ENCODE peak calls at places on chromosomes 11 and 22, in six cellular contexts. One of them, this sample, is unnamed.

GRCh38 chr22:38843716-38844660 is at the start of gene NPTXR:
- DNase-seq in HCT116: no peak
- DNase-seq in K562: peak
- DNase-seq in H1: peak
- DNase-seq in HepG2: peak
- DNase-seq in GM12878: no peak
- DNase-seq in this sample: peak

GRCh38 chr11:520428-521178 is 13.6 kb upstream of the RNH1 start:
- DNase-seq in HCT116: no peak
- DNase-seq in K562: no peak
- DNase-seq in H1: peak
- DNase-seq in HepG2: peak
- DNase-seq in GM12878: no peak
- DNase-seq in this sample: peak

GRCh38 chr11:117583063-117583801 is 213.8 kb downstream of the DSCAML1 start:
- DNase-seq in HCT116: no peak
- DNase-seq in K562: no peak
- DNase-seq in H1: no peak
- DNase-seq in HepG2: no peak
- DNase-seq in GM12878: no peak
- DNase-seq in this sample: no peak

GRCh38 chr11:122037911-122038310 is 78.1 kb downstream of the BLID start:
- DNase-seq in HCT116: no peak
- DNase-seq in K562: no peak
- DNase-seq in H1: no peak
- DNase-seq in HepG2: no peak
- DNase-seq in GM12878: no peak
- DNase-seq in this sample: no peak

GRCh38 chr11:78417175-78417887 is at the start of gene GAB2:
- DNase-seq in HCT116: no peak
- DNase-seq in K562: no peak
- DNase-seq in H1: peak
- DNase-seq in HepG2: no peak
- DNase-seq in GM12878: no peak
- DNase-seq in this sample: peak

GRCh38 chr11:119000906-119001305 is 3.0 kb downstream of the CENATAC start:
- DNase-seq in HCT116: no peak
- DNase-seq in K562: peak
- DNase-seq in H1: no peak
- DNase-seq in HepG2: no peak
- DNase-seq in GM12878: no peak
- DNase-seq in this sample: no peak

GRCh38 chr11:114260483-114260882 is 35.7 kb upstream of the NNMT start:
- DNase-seq in HCT116: no peak
- DNase-seq in K562: no peak
- DNase-seq in H1: no peak
- DNase-seq in HepG2: no peak
- DNase-seq in GM12878: no peak
- DNase-seq in this sample: no peak

GRCh38 chr22:37194750-37195149 is 6.7 kb upstream of the C1QTNF6 start:
- DNase-seq in HCT116: no peak
- DNase-seq in K562: no peak
- DNase-seq in H1: no peak
- DNase-seq in HepG2: no peak
- DNase-seq in GM12878: no peak
- DNase-seq in this sample: no peak

GRCh38 chr11:130074736-130075135 is 5.0 kb downstream of the APLP2 start:
- DNase-seq in HCT116: no peak
- DNase-seq in K562: no peak
- DNase-seq in H1: no peak
- DNase-seq in HepG2: no peak
- DNase-seq in GM12878: no peak
- DNase-seq in this sample: no peak

GRCh38 chr11:73661035-73661628 is 14.8 kb downstream of the PLEKHB1 start:
- DNase-seq in HCT116: peak
- DNase-seq in K562: peak
- DNase-seq in H1: peak
- DNase-seq in HepG2: no peak
- DNase-seq in GM12878: peak
- DNase-seq in this sample: peak

GRCh38 chr11:35174666-35175065 is 35.7 kb downstream of the CD44 start:
- DNase-seq in HCT116: no peak
- DNase-seq in K562: no peak
- DNase-seq in H1: no peak
- DNase-seq in HepG2: no peak
- DNase-seq in GM12878: no peak
- DNase-seq in this sample: no peak

GRCh38 chr11:35170503-35170902 is 31.5 kb downstream of the CD44 start:
- DNase-seq in HCT116: no peak
- DNase-seq in K562: no peak
- DNase-seq in H1: no peak
- DNase-seq in HepG2: no peak
- DNase-seq in GM12878: no peak
- DNase-seq in this sample: no peak

GRCh38 chr11:35173620-35174278 is 34.8 kb downstream of the CD44 start:
- DNase-seq in HCT116: no peak
- DNase-seq in K562: no peak
- DNase-seq in H1: no peak
- DNase-seq in HepG2: no peak
- DNase-seq in GM12878: no peak
- DNase-seq in this sample: no peak

GRCh38 chr11:35171226-35171625 is 32.3 kb downstream of the CD44 start:
- DNase-seq in HCT116: no peak
- DNase-seq in K562: no peak
- DNase-seq in H1: no peak
- DNase-seq in HepG2: no peak
- DNase-seq in GM12878: no peak
- DNase-seq in this sample: no peak

GRCh38 chr11:35173011-35173511 is 34.1 kb downstream of the CD44 start:
- DNase-seq in HCT116: no peak
- DNase-seq in K562: no peak
- DNase-seq in H1: no peak
- DNase-seq in HepG2: peak
- DNase-seq in GM12878: peak
- DNase-seq in this sample: no peak
- TF ChIP-seq ATF3 in HCT116: no peak
- TF ChIP-seq ATF3 in K562: no peak
- TF ChIP-seq ATF3 in H1: no peak
- TF ChIP-seq ATF3 in HepG2: no peak
- TF ChIP-seq ATF3 in GM12878: no peak
- TF ChIP-seq ATF3 in this sample: no peak

GRCh38 chr11:46706886-46707285 is 6.1 kb downstream of the ZNF408 start:
- DNase-seq in HCT116: no peak
- DNase-seq in K562: no peak
- DNase-seq in H1: no peak
- DNase-seq in HepG2: no peak
- DNase-seq in GM12878: no peak
- DNase-seq in this sample: no peak
- TF ChIP-seq ATF3 in HCT116: no peak
- TF ChIP-seq ATF3 in K562: no peak
- TF ChIP-seq ATF3 in H1: no peak
- TF ChIP-seq ATF3 in HepG2: no peak
- TF ChIP-seq ATF3 in GM12878: no peak
- TF ChIP-seq ATF3 in this sample: no peak

GRCh38 chr11:2564588-2565440 is 120.0 kb downstream of the KCNQ1 start:
- DNase-seq in HCT116: no peak
- DNase-seq in K562: no peak
- DNase-seq in H1: no peak
- DNase-seq in HepG2: no peak
- DNase-seq in GM12878: no peak
- DNase-seq in this sample: no peak

GRCh38 chr11:2569321-2569721 is 124.5 kb downstream of the KCNQ1 start:
- DNase-seq in HCT116: no peak
- DNase-seq in K562: no peak
- DNase-seq in H1: no peak
- DNase-seq in HepG2: no peak
- DNase-seq in GM12878: no peak
- DNase-seq in this sample: no peak

GRCh38 chr11:2565447-2566222 is 120.8 kb downstream of the KCNQ1 start:
- DNase-seq in HCT116: no peak
- DNase-seq in K562: no peak
- DNase-seq in H1: no peak
- DNase-seq in HepG2: no peak
- DNase-seq in GM12878: no peak
- DNase-seq in this sample: no peak

GRCh38 chr11:2566223-2567025 is 121.6 kb downstream of the KCNQ1 start:
- DNase-seq in HCT116: no peak
- DNase-seq in K562: peak
- DNase-seq in H1: no peak
- DNase-seq in HepG2: no peak
- DNase-seq in GM12878: no peak
- DNase-seq in this sample: no peak

GRCh38 chr11:2567026-2567671 is 122.3 kb downstream of the KCNQ1 start:
- DNase-seq in HCT116: no peak
- DNase-seq in K562: no peak
- DNase-seq in H1: no peak
- DNase-seq in HepG2: peak
- DNase-seq in GM12878: no peak
- DNase-seq in this sample: peak
- TF ChIP-seq ATF3 in HCT116: no peak
- TF ChIP-seq ATF3 in K562: no peak
- TF ChIP-seq ATF3 in H1: no peak
- TF ChIP-seq ATF3 in HepG2: no peak
- TF ChIP-seq ATF3 in GM12878: no peak
- TF ChIP-seq ATF3 in this sample: no peak

DNA sequence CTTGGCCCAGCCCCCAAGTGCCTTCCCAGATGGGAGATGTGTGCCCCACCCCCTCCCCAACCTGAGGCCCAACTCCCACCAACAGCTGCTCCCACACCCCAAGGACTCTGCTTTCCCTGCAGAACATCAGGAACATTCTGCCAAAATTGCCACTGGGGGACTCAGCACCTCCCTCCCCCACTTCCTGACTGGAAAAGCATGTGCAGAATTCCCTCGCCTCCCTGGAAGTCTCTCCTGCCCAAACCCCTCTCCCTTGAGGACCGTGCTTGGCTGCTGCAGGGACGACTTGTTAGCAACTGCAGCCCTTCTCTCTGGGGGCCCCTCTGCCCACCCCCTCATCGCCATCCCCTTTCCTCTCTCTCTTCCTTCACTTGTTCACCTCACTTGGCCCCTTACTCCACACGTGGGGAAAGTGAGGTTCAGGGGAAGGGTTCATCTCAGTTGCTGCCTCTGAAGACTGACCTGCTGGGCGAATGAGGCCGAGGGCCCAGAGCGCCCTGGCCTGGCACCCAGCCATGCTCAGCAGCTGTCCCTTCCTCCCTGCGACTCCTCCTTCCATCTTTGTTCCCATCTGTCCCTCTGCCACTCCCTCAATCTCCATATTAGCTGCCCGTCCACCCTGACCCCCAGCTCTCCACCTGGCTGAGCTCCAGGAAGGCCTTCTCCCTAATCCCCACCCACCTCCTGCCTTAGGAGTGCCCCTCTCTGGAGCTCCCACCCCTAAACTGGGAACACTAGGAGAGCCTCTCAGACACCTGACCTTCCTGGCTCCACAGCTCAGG is 105.1 kb downstream of the CHST1 start:
- DNase-seq in HCT116: no peak
- DNase-seq in K562: no peak
- DNase-seq in H1: no peak
- DNase-seq in HepG2: no peak
- DNase-seq in GM12878: no peak
- DNase-seq in this sample: no peak
- TF ChIP-seq ATF3 in HCT116: no peak
- TF ChIP-seq ATF3 in K562: no peak
- TF ChIP-seq ATF3 in H1: no peak
- TF ChIP-seq ATF3 in HepG2: no peak
- TF ChIP-seq ATF3 in GM12878: no peak
- TF ChIP-seq ATF3 in this sample: no peak

GRCh38 chr11:71934213-71934612 is 5.4 kb downstream of the RNF121 start:
- DNase-seq in HCT116: no peak
- DNase-seq in K562: no peak
- DNase-seq in H1: no peak
- DNase-seq in HepG2: no peak
- DNase-seq in GM12878: no peak
- DNase-seq in this sample: no peak
- TF ChIP-seq ATF3 in HCT116: no peak
- TF ChIP-seq ATF3 in K562: no peak
- TF ChIP-seq ATF3 in H1: no peak
- TF ChIP-seq ATF3 in HepG2: no peak
- TF ChIP-seq ATF3 in GM12878: no peak
- TF ChIP-seq ATF3 in this sample: no peak

GRCh38 chr22:28750471-28750881 is 8.6 kb downstream of the HSCB start:
- DNase-seq in HCT116: no peak
- DNase-seq in K562: no peak
- DNase-seq in H1: no peak
- DNase-seq in HepG2: no peak
- DNase-seq in GM12878: no peak
- DNase-seq in this sample: no peak
- TF ChIP-seq ATF3 in HCT116: no peak
- TF ChIP-seq ATF3 in K562: no peak
- TF ChIP-seq ATF3 in H1: no peak
- TF ChIP-seq ATF3 in HepG2: no peak
- TF ChIP-seq ATF3 in GM12878: no peak
- TF ChIP-seq ATF3 in this sample: no peak

GRCh38 chr11:35852056-35852455 is 91.8 kb upstream of the LDLRAD3 start:
- DNase-seq in HCT116: no peak
- DNase-seq in K562: no peak
- DNase-seq in H1: no peak
- DNase-seq in HepG2: no peak
- DNase-seq in GM12878: no peak
- DNase-seq in this sample: no peak

GRCh38 chr11:35847473-35847872 is 96.4 kb upstream of the LDLRAD3 start:
- DNase-seq in HCT116: no peak
- DNase-seq in K562: no peak
- DNase-seq in H1: no peak
- DNase-seq in HepG2: no peak
- DNase-seq in GM12878: no peak
- DNase-seq in this sample: no peak

GRCh38 chr11:35853871-35854270 is 90.0 kb upstream of the LDLRAD3 start:
- DNase-seq in HCT116: no peak
- DNase-seq in K562: no peak
- DNase-seq in H1: no peak
- DNase-seq in HepG2: no peak
- DNase-seq in GM12878: no peak
- DNase-seq in this sample: no peak

GRCh38 chr11:35850191-35850590 is 93.7 kb upstream of the LDLRAD3 start:
- DNase-seq in HCT116: no peak
- DNase-seq in K562: no peak
- DNase-seq in H1: no peak
- DNase-seq in HepG2: no peak
- DNase-seq in GM12878: no peak
- DNase-seq in this sample: no peak

GRCh38 chr11:35851342-35851741 is 92.5 kb upstream of the LDLRAD3 start:
- DNase-seq in HCT116: no peak
- DNase-seq in K562: no peak
- DNase-seq in H1: no peak
- DNase-seq in HepG2: no peak
- DNase-seq in GM12878: no peak
- DNase-seq in this sample: no peak
- TF ChIP-seq ATF3 in HCT116: no peak
- TF ChIP-seq ATF3 in K562: no peak
- TF ChIP-seq ATF3 in H1: no peak
- TF ChIP-seq ATF3 in HepG2: no peak
- TF ChIP-seq ATF3 in GM12878: no peak
- TF ChIP-seq ATF3 in this sample: no peak

This sample was measured in WTC11.